ENCODE peak calls at places on chromosomes 5 and 9, in five cellular contexts. One of them, this sample, is unnamed.

GRCh38 chr5:178163772-178164735 is 10.4 kb upstream of the NHP2 start:
- DNase-seq in sigmoid colon: peak
- DNase-seq in left lung: peak
- DNase-seq in SK-MEL-5: peak
- DNase-seq in HS-5: no peak
- DNase-seq in this sample: peak

GRCh38 chr9:106326493-106326892 is 536.5 kb upstream of the ZNF462 start:
- DNase-seq in SK-MEL-5: no peak
- DNase-seq in sigmoid colon: no peak
- DNase-seq in HS-5: no peak
- DNase-seq in left lung: no peak
- DNase-seq in this sample: no peak

GRCh38 chr9:89175739-89176360 is 2.8 kb downstream of the SHC3 start:
- DNase-seq in SK-MEL-5: peak
- DNase-seq in HS-5: no peak
- DNase-seq in left lung: no peak
- DNase-seq in sigmoid colon: no peak
- DNase-seq in this sample: no peak

GRCh38 chr5:35777358-35778087 is 79.2 kb upstream of the IL7R start:
- DNase-seq in left lung: no peak
- DNase-seq in sigmoid colon: peak
- DNase-seq in HS-5: peak
- DNase-seq in SK-MEL-5: peak
- DNase-seq in this sample: no peak

GRCh38 chr5:88539642-88540476 is 271.2 kb upstream of the TMEM161B start:
- DNase-seq in left lung: no peak
- DNase-seq in SK-MEL-5: no peak
- DNase-seq in sigmoid colon: no peak
- DNase-seq in HS-5: no peak
- DNase-seq in this sample: no peak

GRCh38 chr5:81235287-81236072 is 2.4 kb downstream of the CKMT2 start:
- DNase-seq in sigmoid colon: no peak
- DNase-seq in SK-MEL-5: no peak
- DNase-seq in left lung: no peak
- DNase-seq in HS-5: no peak
- DNase-seq in this sample: no peak

GRCh38 chr5:153542536-153542935 is 52.1 kb downstream of the GRIA1 start:
- DNase-seq in left lung: no peak
- DNase-seq in HS-5: no peak
- DNase-seq in sigmoid colon: no peak
- DNase-seq in SK-MEL-5: no peak
- DNase-seq in this sample: no peak

GRCh38 chr5:31502506-31502905 is 29.4 kb downstream of the DROSHA start:
- DNase-seq in HS-5: no peak
- DNase-seq in SK-MEL-5: no peak
- DNase-seq in left lung: no peak
- DNase-seq in sigmoid colon: no peak
- DNase-seq in this sample: no peak

GRCh38 chr5:93303291-93303691 is 277.7 kb downstream of the NR2F1-AS1 start:
- DNase-seq in sigmoid colon: no peak
- DNase-seq in SK-MEL-5: peak
- DNase-seq in HS-5: no peak
- DNase-seq in left lung: no peak
- DNase-seq in this sample: no peak

GRCh38 chr5:159309689-159310433 is 20.4 kb downstream of the IL12B start:
- DNase-seq in HS-5: no peak
- DNase-seq in left lung: no peak
- DNase-seq in sigmoid colon: no peak
- DNase-seq in SK-MEL-5: no peak
- DNase-seq in this sample: no peak

GRCh38 chr5:3222924-3223323 is 372.7 kb upstream of the IRX1 start:
- DNase-seq in sigmoid colon: no peak
- DNase-seq in HS-5: no peak
- DNase-seq in left lung: peak
- DNase-seq in SK-MEL-5: no peak
- DNase-seq in this sample: no peak

GRCh38 chr5:111144352-111144930 is 52.3 kb downstream of the WDR36 start:
- DNase-seq in HS-5: no peak
- DNase-seq in SK-MEL-5: no peak
- DNase-seq in sigmoid colon: no peak
- DNase-seq in left lung: no peak
- DNase-seq in this sample: no peak

GRCh38 chr9:74025402-74025894 is 471.7 kb upstream of the RORB start:
- DNase-seq in SK-MEL-5: peak
- DNase-seq in sigmoid colon: no peak
- DNase-seq in HS-5: peak
- DNase-seq in left lung: no peak
- DNase-seq in this sample: no peak

GRCh38 chr5:91061094-91061493 is 322.0 kb downstream of the ARRDC3 start:
- DNase-seq in SK-MEL-5: no peak
- DNase-seq in sigmoid colon: no peak
- DNase-seq in left lung: no peak
- DNase-seq in HS-5: no peak
- DNase-seq in this sample: no peak

GRCh38 chr9:127445851-127446719 is 5.1 kb downstream of the RPL12 start:
- DNase-seq in left lung: no peak
- DNase-seq in SK-MEL-5: peak
- DNase-seq in sigmoid colon: no peak
- DNase-seq in HS-5: no peak
- DNase-seq in this sample: no peak

GRCh38 chr9:106350777-106351176 is 512.2 kb upstream of the ZNF462 start:
- DNase-seq in left lung: no peak
- DNase-seq in SK-MEL-5: no peak
- DNase-seq in sigmoid colon: no peak
- DNase-seq in HS-5: no peak
- DNase-seq in this sample: no peak

GRCh38 chr5:134887593-134888159 is 13.5 kb downstream of the TXNDC15 start:
- DNase-seq in SK-MEL-5: no peak
- DNase-seq in left lung: no peak
- DNase-seq in HS-5: no peak
- DNase-seq in sigmoid colon: no peak
- DNase-seq in this sample: no peak

GRCh38 chr5:159902444-159903121 is 13.7 kb upstream of the ADRA1B start:
- DNase-seq in sigmoid colon: no peak
- DNase-seq in SK-MEL-5: no peak
- DNase-seq in HS-5: no peak
- DNase-seq in left lung: no peak
- DNase-seq in this sample: no peak

GRCh38 chr9:105114956-105115728 is 129.3 kb upstream of the SLC44A1 start:
- DNase-seq in left lung: peak
- DNase-seq in SK-MEL-5: no peak
- DNase-seq in sigmoid colon: peak
- DNase-seq in HS-5: no peak
- DNase-seq in this sample: no peak

GRCh38 chr5:134957920-134958608 is 9.6 kb upstream of the CATSPER3 start:
- DNase-seq in SK-MEL-5: no peak
- DNase-seq in left lung: no peak
- DNase-seq in sigmoid colon: no peak
- DNase-seq in HS-5: no peak
- DNase-seq in this sample: no peak

GRCh38 chr9:113293285-113293874 is 9.8 kb downstream of the RNF183 start:
- DNase-seq in left lung: no peak
- DNase-seq in HS-5: peak
- DNase-seq in SK-MEL-5: no peak
- DNase-seq in sigmoid colon: no peak
- DNase-seq in this sample: no peak

GRCh38 chr9:1057910-1058309 is 7.8 kb downstream of the DMRT2 start:
- DNase-seq in left lung: no peak
- DNase-seq in SK-MEL-5: no peak
- DNase-seq in sigmoid colon: no peak
- DNase-seq in HS-5: no peak
- DNase-seq in this sample: no peak

GRCh38 chr9:97900738-97901565 is 21.3 kb downstream of the TRMO start:
- DNase-seq in SK-MEL-5: peak
- DNase-seq in HS-5: peak
- DNase-seq in left lung: no peak
- DNase-seq in sigmoid colon: no peak
- DNase-seq in this sample: peak

GRCh38 chr5:68258531-68258930 is 43.0 kb downstream of the PIK3R1 start:
- DNase-seq in left lung: no peak
- DNase-seq in SK-MEL-5: no peak
- DNase-seq in HS-5: no peak
- DNase-seq in sigmoid colon: no peak
- DNase-seq in this sample: no peak

GRCh38 chr5:35405938-35406337 is 175.7 kb upstream of the PRLR start:
- DNase-seq in left lung: peak
- DNase-seq in SK-MEL-5: no peak
- DNase-seq in sigmoid colon: no peak
- DNase-seq in HS-5: no peak
- DNase-seq in this sample: no peak

GRCh38 chr5:109413463-109413862 is 3.7 kb upstream of the PJA2 start:
- DNase-seq in SK-MEL-5: no peak
- DNase-seq in sigmoid colon: peak
- DNase-seq in left lung: no peak
- DNase-seq in HS-5: no peak
- DNase-seq in this sample: no peak

GRCh38 chr5:54462281-54462680 is 6.8 kb downstream of the HSPB3 start:
- DNase-seq in SK-MEL-5: no peak
- DNase-seq in left lung: no peak
- DNase-seq in HS-5: no peak
- DNase-seq in sigmoid colon: no peak
- DNase-seq in this sample: no peak

GRCh38 chr5:71922584-71923106 is 184.6 kb upstream of the MAP1B start:
- DNase-seq in left lung: no peak
- DNase-seq in sigmoid colon: no peak
- DNase-seq in HS-5: peak
- DNase-seq in SK-MEL-5: peak
- DNase-seq in this sample: no peak